ENCODE peak calls at places on chromosome 14, in seven cellular contexts. D, V, P, K, L, M and U are unnamed samples.

GRCh38 chr14:37580146-37580545 is 14.9 kb downstream of the FOXA1 start:
- DNase-seq in D (no peak), V (no peak), P (no peak), K (no peak), L (no peak), M (no peak), U (no peak)

GRCh38 chr14:96583605-96584041 is 81.4 kb downstream of the PAPOLA start:
- DNase-seq in D (no peak), V (no peak), P (no peak), K (no peak), L (no peak), M (no peak), U (peak)

GRCh38 chr14:93974299-93974698 is 2.1 kb downstream of the ASB2 start:
- DNase-seq in D (no peak), V (no peak), P (no peak), K (no peak), L (no peak), M (no peak), U (no peak)

GRCh38 chr14:79318371-79318770 is 892.9 kb downstream of the DIO2 start:
- DNase-seq in D (no peak), V (peak), P (no peak), K (no peak), L (no peak), M (peak), U (no peak)

GRCh38 chr14:82447586-82447985 is 913.9 kb upstream of the SEL1L start:
- DNase-seq in D (no peak), V (no peak), P (peak), K (no peak), L (no peak), M (no peak), U (no peak)

GRCh38 chr14:93733231-93733630 is 55.1 kb downstream of the PRIMA1 start:
- DNase-seq in D (no peak), V (no peak), P (no peak), K (no peak), L (no peak), M (no peak), U (no peak)

GRCh38 chr14:91835920-91836843 is 31.2 kb downstream of the TC2N start:
- DNase-seq in D (peak), V (no peak), P (peak), K (peak), L (peak), M (no peak), U (peak)

GRCh38 chr14:34536951-34537676 is 2.4 kb downstream of the EAPP start:
- DNase-seq in D (no peak), V (peak), P (no peak), K (no peak), L (no peak), M (peak), U (peak)

GRCh38 chr14:95677168-95677835 is 8.9 kb upstream of the TCL1B start:
- DNase-seq in D (no peak), V (no peak), P (peak), K (no peak), L (no peak), M (no peak), U (no peak)

GRCh38 chr14:100110801-100111200 is 45.6 kb downstream of the EVL start:
- DNase-seq in D (no peak), V (no peak), P (no peak), K (no peak), L (no peak), M (no peak), U (peak)

GRCh38 chr14:49691031-49691430 is 1.9 kb upstream of the KLHDC1 start:
- DNase-seq in D (no peak), V (no peak), P (peak), K (no peak), L (no peak), M (no peak), U (no peak)

GRCh38 chr14:22657861-22658260 is 13.7 kb upstream of the OR6J1 start:
- DNase-seq in D (no peak), V (peak), P (no peak), K (no peak), L (peak), M (peak), U (no peak)

GRCh38 chr14:47189911-47190503 is 485.4 kb downstream of the MDGA2 start:
- DNase-seq in D (no peak), V (no peak), P (no peak), K (no peak), L (no peak), M (no peak), U (no peak)

GRCh38 chr14:83975435-83976222 is 1554.3 kb upstream of the FLRT2 start:
- DNase-seq in D (no peak), V (peak), P (no peak), K (no peak), L (no peak), M (peak), U (no peak)

GRCh38 chr14:79549515-79549914 is 661.8 kb downstream of the DIO2 start:
- DNase-seq in D (no peak), V (peak), P (no peak), K (no peak), L (no peak), M (no peak), U (no peak)

GRCh38 chr14:91223028-91223783 is 21.3 kb downstream of the GPR68 start:
- DNase-seq in D (no peak), V (no peak), P (no peak), K (no peak), L (peak), M (no peak), U (no peak)